ENCODE peak calls at places on chromosomes 12 and 14, in five cellular contexts. One of them, this sample, is unnamed.
A peak's percentile ranks its signal among the peaks of the same experiment; 100 is the strongest.

GRCh38 chr12:24027352-24027751 is 77.9 kb upstream of the SOX5 start:
- DNase-seq in PC-9: no peak
- DNase-seq in Caco-2: no peak
- DNase-seq in tibial nerve: no peak
- DNase-seq in mammary epithelial cell: no peak
- DNase-seq in this sample: no peak

GRCh38 chr12:106197906-106198623 is 49.8 kb downstream of the CKAP4 start:
- DNase-seq in PC-9: no peak
- DNase-seq in Caco-2: no peak
- DNase-seq in tibial nerve: no peak
- DNase-seq in mammary epithelial cell: no peak
- DNase-seq in this sample: no peak

GRCh38 chr14:38121280-38121679 is 86.4 kb upstream of the SSTR1 start:
- DNase-seq in tibial nerve: no peak
- DNase-seq in Caco-2: no peak
- DNase-seq in mammary epithelial cell: no peak
- DNase-seq in PC-9: no peak
- DNase-seq in this sample: no peak

GRCh38 chr14:56598519-56598918 is 18.9 kb downstream of the TMEM260 start:
- DNase-seq in PC-9: no peak
- DNase-seq in Caco-2: no peak
- DNase-seq in mammary epithelial cell: no peak
- DNase-seq in tibial nerve: no peak
- DNase-seq in this sample: no peak

GRCh38 chr12:31518680-31519227 is 72.2 kb downstream of the DENND5B start:
- DNase-seq in Caco-2: no peak
- DNase-seq in mammary epithelial cell: peak; percentile 97
- DNase-seq in PC-9: peak; percentile 93
- DNase-seq in tibial nerve: no peak
- DNase-seq in this sample: no peak

GRCh38 chr14:71314717-71315116 is 407.5 kb downstream of the PCNX1 start:
- DNase-seq in tibial nerve: no peak
- DNase-seq in mammary epithelial cell: no peak
- DNase-seq in PC-9: no peak
- DNase-seq in Caco-2: no peak
- DNase-seq in this sample: no peak

GRCh38 chr12:31006416-31007152 is 67.1 kb upstream of the DDX11 start:
- DNase-seq in Caco-2: no peak
- DNase-seq in tibial nerve: no peak
- DNase-seq in PC-9: no peak
- DNase-seq in mammary epithelial cell: no peak
- DNase-seq in this sample: peak; percentile 12

GRCh38 chr14:61192970-61193369 is 88.2 kb downstream of the TMEM30B start:
- DNase-seq in tibial nerve: no peak
- DNase-seq in PC-9: no peak
- DNase-seq in Caco-2: no peak
- DNase-seq in mammary epithelial cell: no peak
- DNase-seq in this sample: no peak

GRCh38 chr12:82688035-82688501 is 1.4 kb downstream of the TMTC2 start:
- DNase-seq in PC-9: no peak
- DNase-seq in Caco-2: no peak
- DNase-seq in mammary epithelial cell: peak; percentile 15
- DNase-seq in tibial nerve: no peak
- DNase-seq in this sample: no peak

GRCh38 chr14:83473846-83474245 is 1940.2 kb upstream of the SEL1L start:
- DNase-seq in tibial nerve: no peak
- DNase-seq in mammary epithelial cell: no peak
- DNase-seq in PC-9: no peak
- DNase-seq in Caco-2: no peak
- DNase-seq in this sample: no peak

GRCh38 chr12:30106204-30106603 is 322.5 kb upstream of the TMTC1 start:
- DNase-seq in tibial nerve: no peak
- DNase-seq in mammary epithelial cell: no peak
- DNase-seq in Caco-2: no peak
- DNase-seq in PC-9: no peak
- DNase-seq in this sample: no peak

GRCh38 chr14:66379116-66379515 is 107.1 kb upstream of the CCDC196 start:
- DNase-seq in Caco-2: no peak
- DNase-seq in mammary epithelial cell: peak; percentile 94
- DNase-seq in PC-9: peak; percentile 98
- DNase-seq in tibial nerve: no peak
- DNase-seq in this sample: no peak

GRCh38 chr14:54257424-54257823 is 139.4 kb upstream of the CDKN3 start:
- DNase-seq in mammary epithelial cell: no peak
- DNase-seq in tibial nerve: no peak
- DNase-seq in Caco-2: no peak
- DNase-seq in PC-9: no peak
- DNase-seq in this sample: no peak

GRCh38 chr12:111766608-111767361 is at the start of gene ALDH2:
- DNase-seq in PC-9: peak; percentile 41
- DNase-seq in Caco-2: peak; percentile 90
- DNase-seq in tibial nerve: peak; percentile 70
- DNase-seq in mammary epithelial cell: no peak
- DNase-seq in this sample: peak; percentile 88

GRCh38 chr12:40569626-40570179 is 122.5 kb upstream of the CNTN1 start:
- DNase-seq in Caco-2: no peak
- DNase-seq in mammary epithelial cell: no peak
- DNase-seq in PC-9: no peak
- DNase-seq in tibial nerve: no peak
- DNase-seq in this sample: no peak

GRCh38 chr12:100185361-100185894 is 15.2 kb upstream of the ACTR6 start:
- DNase-seq in PC-9: no peak
- DNase-seq in tibial nerve: no peak
- DNase-seq in Caco-2: no peak
- DNase-seq in mammary epithelial cell: no peak
- DNase-seq in this sample: no peak

GRCh38 chr14:91354221-91354916 is 63.3 kb downstream of the CCDC88C start:
- DNase-seq in Caco-2: no peak
- DNase-seq in mammary epithelial cell: peak; percentile 14
- DNase-seq in tibial nerve: no peak
- DNase-seq in PC-9: no peak
- DNase-seq in this sample: no peak

GRCh38 chr14:63752449-63753169 is 24.7 kb upstream of the SGPP1 start:
- DNase-seq in Caco-2: no peak
- DNase-seq in PC-9: peak; percentile 98
- DNase-seq in tibial nerve: no peak
- DNase-seq in mammary epithelial cell: peak; percentile 53
- DNase-seq in this sample: no peak

GRCh38 chr14:103504991-103505565 is 17.6 kb downstream of the CKB start:
- DNase-seq in PC-9: no peak
- DNase-seq in mammary epithelial cell: no peak
- DNase-seq in tibial nerve: no peak
- DNase-seq in Caco-2: no peak
- DNase-seq in this sample: no peak

GRCh38 chr12:66011731-66012130 is 118.8 kb downstream of the LLPH start:
- DNase-seq in PC-9: no peak
- DNase-seq in Caco-2: no peak
- DNase-seq in tibial nerve: no peak
- DNase-seq in mammary epithelial cell: no peak
- DNase-seq in this sample: no peak

GRCh38 chr12:122917508-122918227 is 21.7 kb upstream of the VPS37B start:
- DNase-seq in Caco-2: peak; percentile 46
- DNase-seq in mammary epithelial cell: peak; percentile 68
- DNase-seq in PC-9: peak; percentile 93
- DNase-seq in tibial nerve: no peak
- DNase-seq in this sample: peak; percentile 74

GRCh38 chr12:84492381-84492883 is 420.2 kb downstream of the SLC6A15 start:
- DNase-seq in tibial nerve: no peak
- DNase-seq in mammary epithelial cell: no peak
- DNase-seq in Caco-2: no peak
- DNase-seq in PC-9: no peak
- DNase-seq in this sample: no peak

GRCh38 chr12:16604853-16605252 is 1.1 kb downstream of the LMO3 start:
- DNase-seq in mammary epithelial cell: no peak
- DNase-seq in Caco-2: no peak
- DNase-seq in PC-9: no peak
- DNase-seq in tibial nerve: no peak
- DNase-seq in this sample: peak; percentile 48

GRCh38 chr14:105532735-105533141 is 6.4 kb downstream of the TMEM121 start:
- DNase-seq in tibial nerve: no peak
- DNase-seq in mammary epithelial cell: no peak
- DNase-seq in PC-9: no peak
- DNase-seq in Caco-2: peak; percentile 52
- DNase-seq in this sample: no peak

GRCh38 chr12:53667080-53667479 is 8.8 kb downstream of the ATP5MC2 start:
- DNase-seq in tibial nerve: no peak
- DNase-seq in Caco-2: no peak
- DNase-seq in PC-9: no peak
- DNase-seq in mammary epithelial cell: no peak
- DNase-seq in this sample: no peak

GRCh38 chr12:116065561-116065960 is 211.9 kb downstream of the MED13L start:
- DNase-seq in PC-9: no peak
- DNase-seq in mammary epithelial cell: no peak
- DNase-seq in Caco-2: no peak
- DNase-seq in tibial nerve: peak; percentile 61
- DNase-seq in this sample: no peak

GRCh38 chr12:126055521-126055920 is 990.3 kb downstream of the AACS start:
- DNase-seq in PC-9: peak; percentile 80
- DNase-seq in mammary epithelial cell: no peak
- DNase-seq in Caco-2: no peak
- DNase-seq in tibial nerve: no peak
- DNase-seq in this sample: no peak

GRCh38 chr14:73777420-73777819 is 63.2 kb upstream of the PNMA1 start:
- DNase-seq in mammary epithelial cell: no peak
- DNase-seq in PC-9: no peak
- DNase-seq in tibial nerve: no peak
- DNase-seq in Caco-2: no peak
- DNase-seq in this sample: no peak

GRCh38 chr14:32004300-32004699 is 72.8 kb upstream of the ARHGAP5 start:
- DNase-seq in tibial nerve: peak; percentile 27
- DNase-seq in mammary epithelial cell: peak; percentile 86
- DNase-seq in PC-9: no peak
- DNase-seq in Caco-2: no peak
- DNase-seq in this sample: no peak

GRCh38 chr14:100187247-100187833 is 27.9 kb upstream of the DEGS2 start:
- DNase-seq in Caco-2: peak; percentile 20
- DNase-seq in mammary epithelial cell: no peak
- DNase-seq in PC-9: no peak
- DNase-seq in tibial nerve: no peak
- DNase-seq in this sample: peak; percentile 59

GRCh38 chr12:108730337-108731104 is 797 bp downstream of the CORO1C start:
- DNase-seq in Caco-2: peak; percentile 76
- DNase-seq in tibial nerve: peak; percentile 59
- DNase-seq in mammary epithelial cell: peak; percentile 87
- DNase-seq in PC-9: peak; percentile 75
- DNase-seq in this sample: peak; percentile 81
- H3K4me1 ChIP-seq in Caco-2: peaks cover 45% of the 10 kb centered on the region
- H3K4me1 ChIP-seq in tibial nerve: peaks cover 60% of the 10 kb centered on the region
- H3K4me1 ChIP-seq in mammary epithelial cell: peaks cover 41% of the 10 kb centered on the region
- H3K4me1 ChIP-seq in PC-9: peaks cover 48% of the 10 kb centered on the region
- H3K4me1 ChIP-seq in this sample: peaks cover 49% of the 10 kb centered on the region

DNA sequence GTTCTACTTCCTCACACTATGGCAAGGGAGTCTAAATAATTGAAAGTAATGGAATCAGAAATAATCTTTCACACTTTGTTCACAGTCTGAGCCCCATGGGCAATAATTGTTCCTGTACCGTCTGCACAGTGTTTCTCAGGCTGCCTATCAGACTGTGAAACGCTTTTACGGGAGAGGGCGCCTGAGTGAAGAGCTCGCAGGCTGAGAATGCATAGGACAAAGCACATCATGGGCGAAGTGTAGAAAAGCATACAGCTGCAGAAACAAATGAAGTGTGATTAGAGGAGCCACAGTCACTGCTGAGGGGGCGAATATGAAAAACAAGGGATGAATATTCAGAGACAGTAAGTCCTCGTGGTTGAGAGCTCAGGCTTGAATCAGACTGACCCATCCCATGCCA is 438.3 kb upstream of the DCN start:
- DNase-seq in mammary epithelial cell: no peak
- DNase-seq in PC-9: no peak
- DNase-seq in tibial nerve: no peak
- DNase-seq in Caco-2: no peak
- DNase-seq in this sample: no peak
- TF ChIP-seq CTCF in mammary epithelial cell: no peak
- TF ChIP-seq CTCF in PC-9: no peak
- TF ChIP-seq CTCF in tibial nerve: no peak
- TF ChIP-seq CTCF in Caco-2: no peak
- TF ChIP-seq CTCF in this sample: no peak

GRCh38 chr12:93043877-93044209 is 114.7 kb upstream of the EEA1 start:
- DNase-seq in mammary epithelial cell: no peak
- DNase-seq in PC-9: no peak
- DNase-seq in Caco-2: no peak
- DNase-seq in tibial nerve: no peak
- DNase-seq in this sample: no peak

GRCh38 chr12:93048646-93049045 is 119.6 kb upstream of the EEA1 start:
- DNase-seq in PC-9: no peak
- DNase-seq in Caco-2: peak; percentile 44
- DNase-seq in mammary epithelial cell: no peak
- DNase-seq in tibial nerve: no peak
- DNase-seq in this sample: no peak

GRCh38 chr12:93050026-93050747 is 121.1 kb upstream of the EEA1 start:
- DNase-seq in Caco-2: no peak
- DNase-seq in mammary epithelial cell: peak; percentile 14
- DNase-seq in tibial nerve: no peak
- DNase-seq in PC-9: peak; percentile 59
- DNase-seq in this sample: no peak

GRCh38 chr12:93050748-93051081 is 121.6 kb upstream of the EEA1 start:
- DNase-seq in mammary epithelial cell: no peak
- DNase-seq in Caco-2: no peak
- DNase-seq in PC-9: no peak
- DNase-seq in tibial nerve: no peak
- DNase-seq in this sample: no peak

DNA sequence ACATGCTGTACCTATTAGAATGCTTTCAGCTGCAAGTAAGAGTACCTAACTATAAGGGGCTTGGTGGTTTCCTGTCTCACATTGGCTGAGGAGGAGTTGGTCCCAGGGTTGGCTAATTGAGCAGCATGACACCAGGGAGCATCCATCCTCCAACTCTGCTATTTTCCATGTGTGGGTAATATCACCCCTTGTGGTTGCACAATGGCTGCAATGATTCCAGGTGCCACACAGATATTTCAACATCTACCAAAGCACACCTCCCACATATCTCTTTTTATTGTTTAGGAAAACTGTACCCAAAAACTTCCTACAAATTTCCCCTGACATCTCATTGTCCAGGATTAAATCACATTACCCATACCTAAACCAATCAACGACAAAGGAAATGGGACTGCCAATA is 118.0 kb upstream of the EEA1 start:
- DNase-seq in mammary epithelial cell: no peak
- DNase-seq in PC-9: no peak
- DNase-seq in tibial nerve: no peak
- DNase-seq in Caco-2: no peak
- DNase-seq in this sample: no peak
- H3K4me3 ChIP-seq in mammary epithelial cell: no peak overlapping the region
- H3K4me3 ChIP-seq in PC-9: no peak overlapping the region
- H3K4me3 ChIP-seq in tibial nerve: no peak overlapping the region
- H3K4me3 ChIP-seq in Caco-2: no peak overlapping the region
- H3K4me3 ChIP-seq in this sample: no peak overlapping the region

DNA sequence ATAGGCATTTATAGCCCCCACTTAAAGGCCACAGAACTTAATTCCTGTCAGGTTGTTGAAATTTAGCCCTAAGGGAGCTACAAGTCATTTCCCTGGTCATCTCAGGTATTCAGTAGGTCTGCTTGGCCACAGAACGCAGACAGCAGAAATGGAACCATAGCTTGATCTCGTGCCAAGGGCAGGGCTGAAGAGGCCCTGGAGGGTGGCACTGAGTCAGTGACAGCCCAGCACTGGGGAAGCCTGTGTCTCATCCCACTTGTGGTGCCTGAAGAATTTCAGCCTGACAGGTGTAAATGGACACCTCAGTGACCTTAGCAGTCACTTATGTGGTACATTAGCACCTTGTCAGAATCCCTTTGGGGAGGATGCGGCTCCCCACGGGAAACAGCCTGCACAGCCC is 6.6 kb downstream of the PRKAB1 start:
- DNase-seq in PC-9: peak; percentile 77
- DNase-seq in Caco-2: no peak
- DNase-seq in tibial nerve: no peak
- DNase-seq in mammary epithelial cell: no peak
- DNase-seq in this sample: no peak
- H3K4me1 ChIP-seq in PC-9: peaks cover 33% of the 10 kb centered on the region
- H3K4me1 ChIP-seq in Caco-2: peaks cover 15% of the 10 kb centered on the region
- H3K4me1 ChIP-seq in tibial nerve: peaks cover 20% of the 10 kb centered on the region
- H3K4me1 ChIP-seq in mammary epithelial cell: peaks cover 6% of the 10 kb centered on the region
- H3K4me1 ChIP-seq in this sample: peaks cover 63% of the 10 kb centered on the region